ENCODE peak calls at places on chromosome 12, in seven cellular contexts. One of them, this sample, is unnamed.

GRCh38 chr12:122891661-122892525 is 4.0 kb downstream of the VPS37B start:
- DNase-seq in NCI-H1436: no peak
- DNase-seq in CD4-positive, CD25-positive, alpha-beta regulatory T cell: no peak
- DNase-seq in fibroblast of lung: peak
- DNase-seq in choroid plexus epithelial cell: peak
- DNase-seq in activated CD4-positive, alpha-beta T cell treated with anti-CD3 and anti-CD28 coated beads, Interleukin-2, amount 10 ng/mL, durations not matched to agents 7 days and 5 days: no peak
- DNase-seq in cardiac muscle cell: peak
- DNase-seq in this sample: no peak

GRCh38 chr12:27828196-27828595 is 48.2 kb upstream of the MANSC4 start:
- DNase-seq in NCI-H1436: no peak
- DNase-seq in CD4-positive, CD25-positive, alpha-beta regulatory T cell: no peak
- DNase-seq in fibroblast of lung: no peak
- DNase-seq in choroid plexus epithelial cell: no peak
- DNase-seq in activated CD4-positive, alpha-beta T cell treated with anti-CD3 and anti-CD28 coated beads, Interleukin-2, amount 10 ng/mL, durations not matched to agents 7 days and 5 days: no peak
- DNase-seq in cardiac muscle cell: no peak
- DNase-seq in this sample: no peak

GRCh38 chr12:46556105-46556559 is 183.6 kb upstream of the SLC38A2 start:
- DNase-seq in NCI-H1436: no peak
- DNase-seq in CD4-positive, CD25-positive, alpha-beta regulatory T cell: no peak
- DNase-seq in fibroblast of lung: peak
- DNase-seq in choroid plexus epithelial cell: peak
- DNase-seq in activated CD4-positive, alpha-beta T cell treated with anti-CD3 and anti-CD28 coated beads, Interleukin-2, amount 10 ng/mL, durations not matched to agents 7 days and 5 days: no peak
- DNase-seq in cardiac muscle cell: peak
- DNase-seq in this sample: no peak

GRCh38 chr12:15534322-15534721 is 212.0 kb downstream of the PTPRO start:
- DNase-seq in NCI-H1436: no peak
- DNase-seq in CD4-positive, CD25-positive, alpha-beta regulatory T cell: peak
- DNase-seq in fibroblast of lung: peak
- DNase-seq in choroid plexus epithelial cell: peak
- DNase-seq in activated CD4-positive, alpha-beta T cell treated with anti-CD3 and anti-CD28 coated beads, Interleukin-2, amount 10 ng/mL, durations not matched to agents 7 days and 5 days: peak
- DNase-seq in cardiac muscle cell: peak
- DNase-seq in this sample: no peak

GRCh38 chr12:93777249-93777648 is 100.1 kb downstream of the CRADD start:
- DNase-seq in NCI-H1436: no peak
- DNase-seq in CD4-positive, CD25-positive, alpha-beta regulatory T cell: no peak
- DNase-seq in fibroblast of lung: peak
- DNase-seq in choroid plexus epithelial cell: peak
- DNase-seq in activated CD4-positive, alpha-beta T cell treated with anti-CD3 and anti-CD28 coated beads, Interleukin-2, amount 10 ng/mL, durations not matched to agents 7 days and 5 days: no peak
- DNase-seq in cardiac muscle cell: peak
- DNase-seq in this sample: no peak

GRCh38 chr12:114403044-114403689 is 2.8 kb downstream of the TBX5 start:
- DNase-seq in NCI-H1436: no peak
- DNase-seq in CD4-positive, CD25-positive, alpha-beta regulatory T cell: no peak
- DNase-seq in fibroblast of lung: peak
- DNase-seq in choroid plexus epithelial cell: no peak
- DNase-seq in activated CD4-positive, alpha-beta T cell treated with anti-CD3 and anti-CD28 coated beads, Interleukin-2, amount 10 ng/mL, durations not matched to agents 7 days and 5 days: no peak
- DNase-seq in cardiac muscle cell: peak
- DNase-seq in this sample: no peak

GRCh38 chr12:105706321-105706972 is 376.0 kb downstream of the C12orf75 start:
- DNase-seq in NCI-H1436: peak
- DNase-seq in CD4-positive, CD25-positive, alpha-beta regulatory T cell: no peak
- DNase-seq in fibroblast of lung: peak
- DNase-seq in choroid plexus epithelial cell: peak
- DNase-seq in activated CD4-positive, alpha-beta T cell treated with anti-CD3 and anti-CD28 coated beads, Interleukin-2, amount 10 ng/mL, durations not matched to agents 7 days and 5 days: no peak
- DNase-seq in cardiac muscle cell: no peak
- DNase-seq in this sample: no peak

GRCh38 chr12:22435583-22435982 is 101.1 kb upstream of the ST8SIA1 start:
- DNase-seq in NCI-H1436: no peak
- DNase-seq in CD4-positive, CD25-positive, alpha-beta regulatory T cell: no peak
- DNase-seq in fibroblast of lung: no peak
- DNase-seq in choroid plexus epithelial cell: no peak
- DNase-seq in activated CD4-positive, alpha-beta T cell treated with anti-CD3 and anti-CD28 coated beads, Interleukin-2, amount 10 ng/mL, durations not matched to agents 7 days and 5 days: no peak
- DNase-seq in cardiac muscle cell: no peak
- DNase-seq in this sample: no peak

GRCh38 chr12:88934163-88934747 is 354.0 kb upstream of the KITLG start:
- DNase-seq in NCI-H1436: no peak
- DNase-seq in CD4-positive, CD25-positive, alpha-beta regulatory T cell: no peak
- DNase-seq in fibroblast of lung: peak
- DNase-seq in choroid plexus epithelial cell: peak
- DNase-seq in activated CD4-positive, alpha-beta T cell treated with anti-CD3 and anti-CD28 coated beads, Interleukin-2, amount 10 ng/mL, durations not matched to agents 7 days and 5 days: no peak
- DNase-seq in cardiac muscle cell: no peak
- DNase-seq in this sample: no peak

GRCh38 chr12:87274594-87275245 is 754.5 kb downstream of the C12orf50 start:
- DNase-seq in NCI-H1436: no peak
- DNase-seq in CD4-positive, CD25-positive, alpha-beta regulatory T cell: no peak
- DNase-seq in fibroblast of lung: peak
- DNase-seq in choroid plexus epithelial cell: peak
- DNase-seq in activated CD4-positive, alpha-beta T cell treated with anti-CD3 and anti-CD28 coated beads, Interleukin-2, amount 10 ng/mL, durations not matched to agents 7 days and 5 days: no peak
- DNase-seq in cardiac muscle cell: peak
- DNase-seq in this sample: no peak

GRCh38 chr12:16437281-16437816 is 89.9 kb downstream of the MGST1 start:
- DNase-seq in NCI-H1436: no peak
- DNase-seq in CD4-positive, CD25-positive, alpha-beta regulatory T cell: no peak
- DNase-seq in fibroblast of lung: no peak
- DNase-seq in choroid plexus epithelial cell: no peak
- DNase-seq in activated CD4-positive, alpha-beta T cell treated with anti-CD3 and anti-CD28 coated beads, Interleukin-2, amount 10 ng/mL, durations not matched to agents 7 days and 5 days: no peak
- DNase-seq in cardiac muscle cell: no peak
- DNase-seq in this sample: no peak

GRCh38 chr12:122849352-122850047 is 14.2 kb downstream of the HIP1R start:
- DNase-seq in NCI-H1436: no peak
- DNase-seq in CD4-positive, CD25-positive, alpha-beta regulatory T cell: no peak
- DNase-seq in fibroblast of lung: no peak
- DNase-seq in choroid plexus epithelial cell: no peak
- DNase-seq in activated CD4-positive, alpha-beta T cell treated with anti-CD3 and anti-CD28 coated beads, Interleukin-2, amount 10 ng/mL, durations not matched to agents 7 days and 5 days: no peak
- DNase-seq in cardiac muscle cell: no peak
- DNase-seq in this sample: no peak

GRCh38 chr12:65668981-65669695 is 155.1 kb upstream of the HMGA2 start:
- DNase-seq in NCI-H1436: no peak
- DNase-seq in CD4-positive, CD25-positive, alpha-beta regulatory T cell: no peak
- DNase-seq in fibroblast of lung: peak
- DNase-seq in choroid plexus epithelial cell: peak
- DNase-seq in activated CD4-positive, alpha-beta T cell treated with anti-CD3 and anti-CD28 coated beads, Interleukin-2, amount 10 ng/mL, durations not matched to agents 7 days and 5 days: no peak
- DNase-seq in cardiac muscle cell: peak
- DNase-seq in this sample: no peak

GRCh38 chr12:9509464-9510166 is 98.1 kb downstream of the KLRB1 start:
- DNase-seq in NCI-H1436: no peak
- DNase-seq in CD4-positive, CD25-positive, alpha-beta regulatory T cell: no peak
- DNase-seq in fibroblast of lung: peak
- DNase-seq in choroid plexus epithelial cell: peak
- DNase-seq in activated CD4-positive, alpha-beta T cell treated with anti-CD3 and anti-CD28 coated beads, Interleukin-2, amount 10 ng/mL, durations not matched to agents 7 days and 5 days: no peak
- DNase-seq in cardiac muscle cell: peak
- DNase-seq in this sample: no peak

GRCh38 chr12:85280984-85281946 is 1.2 kb downstream of the ALX1 start:
- DNase-seq in NCI-H1436: no peak
- DNase-seq in CD4-positive, CD25-positive, alpha-beta regulatory T cell: no peak
- DNase-seq in fibroblast of lung: peak
- DNase-seq in choroid plexus epithelial cell: peak
- DNase-seq in activated CD4-positive, alpha-beta T cell treated with anti-CD3 and anti-CD28 coated beads, Interleukin-2, amount 10 ng/mL, durations not matched to agents 7 days and 5 days: no peak
- DNase-seq in cardiac muscle cell: no peak
- DNase-seq in this sample: no peak

GRCh38 chr12:127293507-127294310 is 973.3 kb upstream of the TMEM132C start:
- DNase-seq in NCI-H1436: peak
- DNase-seq in CD4-positive, CD25-positive, alpha-beta regulatory T cell: peak
- DNase-seq in fibroblast of lung: peak
- DNase-seq in choroid plexus epithelial cell: peak
- DNase-seq in activated CD4-positive, alpha-beta T cell treated with anti-CD3 and anti-CD28 coated beads, Interleukin-2, amount 10 ng/mL, durations not matched to agents 7 days and 5 days: peak
- DNase-seq in cardiac muscle cell: peak
- DNase-seq in this sample: no peak

GRCh38 chr12:19398376-19399363 is 40.6 kb upstream of the AEBP2 start:
- DNase-seq in NCI-H1436: no peak
- DNase-seq in CD4-positive, CD25-positive, alpha-beta regulatory T cell: no peak
- DNase-seq in fibroblast of lung: peak
- DNase-seq in choroid plexus epithelial cell: no peak
- DNase-seq in activated CD4-positive, alpha-beta T cell treated with anti-CD3 and anti-CD28 coated beads, Interleukin-2, amount 10 ng/mL, durations not matched to agents 7 days and 5 days: no peak
- DNase-seq in cardiac muscle cell: peak
- DNase-seq in this sample: no peak

GRCh38 chr12:24560867-24561266 is 388.0 kb downstream of the BCAT1 start:
- DNase-seq in NCI-H1436: no peak
- DNase-seq in CD4-positive, CD25-positive, alpha-beta regulatory T cell: no peak
- DNase-seq in fibroblast of lung: peak
- DNase-seq in choroid plexus epithelial cell: peak
- DNase-seq in activated CD4-positive, alpha-beta T cell treated with anti-CD3 and anti-CD28 coated beads, Interleukin-2, amount 10 ng/mL, durations not matched to agents 7 days and 5 days: no peak
- DNase-seq in cardiac muscle cell: no peak
- DNase-seq in this sample: no peak

GRCh38 chr12:80353254-80353653 is 90.8 kb upstream of the PTPRQ start:
- DNase-seq in NCI-H1436: no peak
- DNase-seq in CD4-positive, CD25-positive, alpha-beta regulatory T cell: no peak
- DNase-seq in fibroblast of lung: peak
- DNase-seq in choroid plexus epithelial cell: peak
- DNase-seq in activated CD4-positive, alpha-beta T cell treated with anti-CD3 and anti-CD28 coated beads, Interleukin-2, amount 10 ng/mL, durations not matched to agents 7 days and 5 days: no peak
- DNase-seq in cardiac muscle cell: peak
- DNase-seq in this sample: no peak

GRCh38 chr12:70733385-70733784 is 96.2 kb upstream of the PTPRB start:
- DNase-seq in NCI-H1436: peak
- DNase-seq in CD4-positive, CD25-positive, alpha-beta regulatory T cell: peak
- DNase-seq in fibroblast of lung: peak
- DNase-seq in choroid plexus epithelial cell: peak
- DNase-seq in activated CD4-positive, alpha-beta T cell treated with anti-CD3 and anti-CD28 coated beads, Interleukin-2, amount 10 ng/mL, durations not matched to agents 7 days and 5 days: peak
- DNase-seq in cardiac muscle cell: peak
- DNase-seq in this sample: peak

GRCh38 chr12:34400986-34401658 is 378.8 kb downstream of the ALG10 start:
- DNase-seq in NCI-H1436: no peak
- DNase-seq in CD4-positive, CD25-positive, alpha-beta regulatory T cell: no peak
- DNase-seq in fibroblast of lung: no peak
- DNase-seq in choroid plexus epithelial cell: no peak
- DNase-seq in activated CD4-positive, alpha-beta T cell treated with anti-CD3 and anti-CD28 coated beads, Interleukin-2, amount 10 ng/mL, durations not matched to agents 7 days and 5 days: no peak
- DNase-seq in cardiac muscle cell: no peak
- DNase-seq in this sample: no peak

GRCh38 chr12:56634242-56634836 is 4.2 kb upstream of the BAZ2A start:
- DNase-seq in NCI-H1436: peak
- DNase-seq in CD4-positive, CD25-positive, alpha-beta regulatory T cell: peak
- DNase-seq in fibroblast of lung: no peak
- DNase-seq in choroid plexus epithelial cell: peak
- DNase-seq in activated CD4-positive, alpha-beta T cell treated with anti-CD3 and anti-CD28 coated beads, Interleukin-2, amount 10 ng/mL, durations not matched to agents 7 days and 5 days: peak
- DNase-seq in cardiac muscle cell: no peak
- DNase-seq in this sample: no peak

GRCh38 chr12:64670856-64671639 is 60.8 kb downstream of the RASSF3 start:
- DNase-seq in NCI-H1436: no peak
- DNase-seq in CD4-positive, CD25-positive, alpha-beta regulatory T cell: no peak
- DNase-seq in fibroblast of lung: peak
- DNase-seq in choroid plexus epithelial cell: peak
- DNase-seq in activated CD4-positive, alpha-beta T cell treated with anti-CD3 and anti-CD28 coated beads, Interleukin-2, amount 10 ng/mL, durations not matched to agents 7 days and 5 days: no peak
- DNase-seq in cardiac muscle cell: peak
- DNase-seq in this sample: no peak